ENCODE peak calls at places on chromosomes 16 and 17, in four cellular contexts. O, D, T and A are unnamed samples.
A peak's percentile ranks its signal among the peaks of the same experiment; 100 is the strongest.

GRCh38 chr16:4175849-4176248 is 59.6 kb upstream of the ADCY9 start:
- DNase-seq in O (no peak), D (no peak), T (no peak), A (no peak)

GRCh38 chr17:43634681-43635125 is 27.0 kb downstream of the MEOX1 start:
- DNase-seq in O (peak; percentile 58), D (no peak), T (no peak), A (no peak)

GRCh38 chr17:47243737-47244598 is 9.7 kb upstream of the ITGB3 start:
- DNase-seq in O (no peak), D (no peak), T (no peak), A (no peak)

GRCh38 chr16:67915831-67916723 is 15.6 kb downstream of the CTRL start:
- DNase-seq in O (no peak), D (peak; percentile 81), T (no peak), A (no peak)

GRCh38 chr17:10224592-10225195 is 26.3 kb upstream of the GAS7 start:
- DNase-seq in O (no peak), D (no peak), T (no peak), A (no peak)

GRCh38 chr16:30585022-30585399 is 486 bp downstream of the ZNF785 start:
- DNase-seq in O (no peak), D (no peak), T (no peak), A (no peak)

GRCh38 chr16:85556456-85557082 is 56.6 kb upstream of the GSE1 start:
- DNase-seq in O (peak; percentile 76), D (peak; percentile 63), T (no peak), A (peak; percentile 70)

GRCh38 chr16:71367243-71367976 is 8.9 kb downstream of the CALB2 start:
- DNase-seq in O (peak; percentile 76), D (peak; percentile 28), T (peak; percentile 2), A (no peak)

GRCh38 chr16:56775162-56775561 is 45.2 kb downstream of the NUP93 start:
- DNase-seq in O (no peak), D (no peak), T (no peak), A (no peak)

GRCh38 chr17:50920041-50920410 is 53.9 kb upstream of the TOB1 start:
- DNase-seq in O (no peak), D (no peak), T (no peak), A (no peak)

GRCh38 chr16:56610017-56610608 is 1.7 kb downstream of the MT2A start:
- DNase-seq in O (no peak), D (peak; percentile 47), T (peak; percentile 55), A (peak; percentile 58)

GRCh38 chr17:8153550-8153956 is 1.3 kb upstream of the PER1 start:
- DNase-seq in O (no peak), D (peak; percentile 73), T (no peak), A (peak; percentile 85)

GRCh38 chr17:67884766-67885165 is 59.5 kb downstream of the BPTF start:
- DNase-seq in O (no peak), D (no peak), T (no peak), A (no peak)

GRCh38 chr17:35243459-35244204 is 760 bp downstream of the SLFN5 start:
- DNase-seq in O (peak; percentile 38), D (peak; percentile 49), T (no peak), A (peak; percentile 54)

DNA sequence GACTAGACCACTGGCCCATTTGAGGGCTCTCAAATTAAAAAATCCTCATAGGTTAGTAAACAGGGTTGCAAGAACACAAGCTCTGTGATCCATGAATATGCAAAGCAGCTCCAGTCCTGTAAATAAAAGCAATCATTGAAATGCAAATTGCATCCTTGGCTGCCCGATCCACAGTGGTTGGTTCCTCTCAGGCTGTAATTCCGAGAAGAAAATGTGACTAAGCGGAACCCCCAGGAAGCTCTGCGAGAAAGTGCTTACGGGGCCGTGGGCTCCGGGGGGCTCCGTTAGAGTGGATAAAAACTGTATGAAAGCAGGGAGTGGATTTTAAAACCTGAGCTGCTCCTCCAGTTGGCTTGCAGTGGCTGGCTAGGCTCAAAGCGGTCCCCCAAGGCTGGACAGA is 2.5 kb downstream of the GPRC5B start:
- DNase-seq in O (no peak), D (no peak), T (no peak), A (no peak)
- H3K27ac ChIP-seq in O (no peak overlapping the region), D (peak overlapping the region; percentile 88), T (no peak overlapping the region), A (no peak overlapping the region)

DNA sequence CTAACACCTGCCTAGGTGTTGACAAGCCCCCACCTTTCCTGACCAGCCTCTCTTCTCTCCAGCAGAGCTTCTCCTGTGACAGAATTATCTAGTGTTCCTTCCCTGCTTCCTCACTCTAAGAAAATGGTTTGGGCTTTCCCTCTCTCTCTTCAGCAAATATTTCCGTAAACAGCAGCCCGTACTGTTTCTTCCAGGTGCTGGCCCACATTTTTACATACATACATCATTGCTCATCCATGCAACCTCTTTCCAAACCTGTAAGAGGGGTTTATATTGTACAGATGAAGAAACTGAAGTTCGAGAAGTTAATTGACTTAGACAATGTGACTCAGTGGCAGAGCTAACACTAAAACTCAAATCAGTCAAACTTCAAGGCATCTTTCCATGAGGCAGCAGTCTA is 569 bp upstream of the TEKT3 start:
- DNase-seq in O (no peak), D (no peak), T (no peak), A (no peak)
- H3K27ac ChIP-seq in O (no peak overlapping the region), D (no peak overlapping the region), T (no peak overlapping the region), A (no peak overlapping the region)

GRCh38 chr17:60167095-60167741 is 17.4 kb downstream of the CA4 start:
- DNase-seq in O (no peak), D (peak; percentile 82), T (no peak), A (no peak)

GRCh38 chr17:60169921-60170817 is 20.4 kb downstream of the CA4 start:
- DNase-seq in O (no peak), D (no peak), T (no peak), A (peak; percentile 46)

GRCh38 chr17:60165976-60166375 is 16.2 kb downstream of the CA4 start:
- DNase-seq in O (no peak), D (peak; percentile 69), T (no peak), A (no peak)

GRCh38 chr17:60170835-60171752 is 21.3 kb downstream of the CA4 start:
- DNase-seq in O (no peak), D (peak; percentile 63), T (no peak), A (no peak)

DNA sequence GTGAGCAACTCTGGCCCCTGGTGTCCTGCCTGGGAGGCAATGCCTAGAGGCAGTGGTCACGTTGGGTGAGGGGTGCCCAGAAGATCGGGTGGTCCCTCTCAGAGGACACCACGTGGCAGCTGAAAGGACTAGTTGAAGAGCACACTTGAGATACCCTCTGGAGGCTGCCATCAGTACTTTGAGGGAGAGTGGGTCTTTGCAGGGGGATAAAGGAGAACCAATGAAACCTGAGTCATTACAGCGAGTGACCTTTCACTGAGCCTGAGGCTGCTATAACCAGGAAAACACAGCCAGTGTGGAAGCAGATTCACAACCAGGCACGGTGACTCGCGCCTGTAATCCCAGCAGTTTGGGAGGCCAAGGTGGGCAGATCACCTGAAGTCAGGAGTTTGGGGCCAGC is 18.9 kb downstream of the CA4 start:
- DNase-seq in O (no peak), D (no peak), T (no peak), A (no peak)
- H3K27ac ChIP-seq in O (no peak overlapping the region), D (no peak overlapping the region), T (no peak overlapping the region), A (no peak overlapping the region)

GRCh38 chr17:3715296-3715695 is 8.4 kb upstream of the HASPIN start:
- DNase-seq in O (no peak), D (no peak), T (no peak), A (no peak)

GRCh38 chr17:3704931-3705717 is 9.2 kb upstream of the P2RX5 start:
- DNase-seq in O (no peak), D (no peak), T (no peak), A (no peak)

GRCh38 chr17:3712811-3713463 is 10.8 kb upstream of the HASPIN start:
- DNase-seq in O (no peak), D (no peak), T (peak; percentile 37), A (no peak)

GRCh38 chr17:3710951-3711383 is 12.7 kb upstream of the HASPIN start:
- DNase-seq in O (no peak), D (no peak), T (peak; percentile 100), A (no peak)
- H3K27ac ChIP-seq in O (no peak overlapping the region), D (no peak overlapping the region), T (peak overlapping the region; percentile 68), A (no peak overlapping the region)

GRCh38 chr17:65030618-65031017 is 25.9 kb downstream of the GNA13 start:
- DNase-seq in O (no peak), D (no peak), T (no peak), A (no peak)

GRCh38 chr17:65027305-65027704 is 29.2 kb downstream of the GNA13 start:
- DNase-seq in O (no peak), D (no peak), T (peak; percentile 45), A (no peak)

GRCh38 chr17:65028537-65028843 is 28.1 kb downstream of the GNA13 start:
- DNase-seq in O (no peak), D (no peak), T (no peak), A (no peak)

GRCh38 chr17:65025288-65025687 is 31.3 kb downstream of the GNA13 start:
- DNase-seq in O (no peak), D (no peak), T (no peak), A (no peak)

GRCh38 chr17:65029605-65030308 is 26.8 kb downstream of the GNA13 start:
- DNase-seq in O (no peak), D (no peak), T (no peak), A (no peak)
- H3K27ac ChIP-seq in O (no peak overlapping the region), D (no peak overlapping the region), T (peak overlapping the region; percentile 55), A (no peak overlapping the region)

GRCh38 chr16:2090819-2091721 is 43.3 kb downstream of the TSC2 start:
- DNase-seq in O (peak; percentile 93), D (peak; percentile 94), T (no peak), A (peak; percentile 85)
- H3K27ac ChIP-seq in O (peak overlapping the region; percentile 32), D (peak overlapping the region; percentile 95), T (no peak overlapping the region), A (peak overlapping the region; percentile 38)

DNA sequence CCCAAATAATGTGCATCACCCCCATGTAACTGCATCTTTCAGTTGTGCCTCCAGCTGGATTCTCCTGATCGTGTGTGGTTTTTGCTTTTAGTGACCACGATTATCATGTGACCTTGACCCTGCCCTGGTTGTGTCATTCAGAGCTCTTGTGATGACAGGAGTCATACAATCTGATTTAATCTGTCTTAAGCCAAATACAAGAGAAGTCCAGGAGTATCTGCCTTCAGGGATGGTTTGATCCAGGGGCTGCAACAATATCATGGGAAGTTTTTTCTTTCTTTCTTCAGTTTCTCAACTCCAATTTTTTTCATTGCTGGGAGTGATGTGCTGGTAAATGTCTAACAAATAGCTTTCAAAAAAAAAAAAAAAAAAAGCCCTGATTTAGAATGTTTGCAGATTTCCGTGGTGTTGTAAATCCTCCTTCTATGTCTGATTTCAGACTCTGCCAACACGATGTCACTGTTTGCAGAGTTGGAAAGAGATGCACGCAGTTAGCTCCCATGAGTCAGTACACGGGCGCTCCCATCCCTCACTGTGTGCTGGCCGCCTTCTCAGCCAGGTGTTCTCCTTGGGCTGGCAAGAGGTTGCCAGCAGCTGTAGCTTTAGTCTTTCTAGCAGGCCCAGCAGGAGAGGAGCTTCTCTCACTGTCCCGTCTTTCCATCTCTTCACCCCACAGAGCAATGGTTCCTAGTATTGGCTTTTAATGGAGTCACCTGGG is 229.7 kb downstream of the SNX29 start:
- DNase-seq in O (no peak), D (no peak), T (no peak), A (no peak)
- H3K27ac ChIP-seq in O (no peak overlapping the region), D (no peak overlapping the region), T (no peak overlapping the region), A (no peak overlapping the region)

DNA sequence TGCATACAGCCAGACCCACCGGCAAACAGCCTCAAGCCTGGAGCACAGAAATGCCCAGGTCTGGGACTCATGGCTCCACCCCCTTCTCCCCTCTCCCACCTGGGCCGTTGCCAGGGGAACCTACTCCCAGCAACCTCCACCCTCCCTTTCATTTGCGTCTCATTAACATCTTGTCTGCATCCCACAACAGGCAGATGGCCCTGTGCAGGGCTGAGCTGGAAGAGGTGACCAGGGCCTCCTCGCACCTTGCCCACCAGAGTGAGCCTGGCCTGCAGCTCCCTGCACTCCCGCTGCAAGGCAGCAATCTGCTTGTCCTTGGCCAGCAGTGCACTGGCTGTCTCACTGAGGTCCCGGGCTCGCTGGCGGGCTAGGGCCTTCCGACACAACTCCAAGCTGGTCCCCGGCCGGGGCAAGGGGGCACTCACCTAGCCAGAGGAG is 3.3 kb downstream of the TSPOAP1 start:
- DNase-seq in O (peak; percentile 19), D (no peak), T (no peak), A (no peak)
- H3K27ac ChIP-seq in O (no peak overlapping the region), D (no peak overlapping the region), T (no peak overlapping the region), A (no peak overlapping the region)